ENCODE peak calls at places on chromosomes 5 and 9, in eight cellular contexts. R is endodermal cell; D is A549; O is iPS DF 6.9; E is A673; G is CD8-positive, alpha-beta T cell; U is neural progenitor cell; T is astrocyte. Q is an unnamed sample.

GRCh38 chr5:172245046-172245445 is 38.5 kb downstream of the UBTD2 start:
- DNase-seq in R (no peak), D (no peak), O (no peak), E (no peak), G (no peak), U (no peak), T (no peak), Q (no peak)

GRCh38 chr9:77909306-77909705 is 122.3 kb downstream of the GNAQ start:
- DNase-seq in R (no peak), D (no peak), O (no peak), E (no peak), G (no peak), U (no peak), T (no peak), Q (no peak)

GRCh38 chr9:98801562-98801961 is 5.2 kb upstream of the ANKS6 start:
- DNase-seq in R (no peak), D (no peak), O (no peak), E (no peak), G (no peak), U (no peak), T (no peak), Q (no peak)

GRCh38 chr9:108869092-108869725 is 7.1 kb downstream of the ACTL7A start:
- DNase-seq in R (no peak), D (peak), O (no peak), E (no peak), G (no peak), U (no peak), T (peak), Q (no peak)

GRCh38 chr9:83449166-83449565 is 89.0 kb downstream of the FRMD3 start:
- DNase-seq in R (no peak), D (no peak), O (no peak), E (no peak), G (no peak), U (no peak), T (no peak), Q (no peak)

GRCh38 chr9:136784997-136785361 is 6.2 kb upstream of the TMEM141 start:
- DNase-seq in R (no peak), D (no peak), O (no peak), E (no peak), G (no peak), U (no peak), T (no peak), Q (no peak)

GRCh38 chr9:15287309-15287708 is 19.7 kb downstream of the TTC39B start:
- DNase-seq in R (no peak), D (no peak), O (no peak), E (no peak), G (no peak), U (peak), T (no peak), Q (no peak)

GRCh38 chr9:115694014-115694413 is 459.6 kb upstream of the PAPPA start:
- DNase-seq in R (peak), D (peak), O (peak), E (peak), G (no peak), U (peak), T (peak), Q (no peak)

GRCh38 chr5:96142786-96143434 is 181.3 kb upstream of the ELL2 start:
- DNase-seq in R (no peak), D (no peak), O (no peak), E (no peak), G (no peak), U (no peak), T (peak), Q (no peak)

GRCh38 chr9:96158147-96158546 is 143.8 kb downstream of the HSD17B3 start:
- DNase-seq in R (no peak), D (no peak), O (no peak), E (no peak), G (no peak), U (peak), T (no peak), Q (no peak)

GRCh38 chr9:71858812-71859211 is 52.2 kb downstream of the ABHD17B start:
- DNase-seq in R (no peak), D (no peak), O (no peak), E (no peak), G (no peak), U (no peak), T (peak), Q (no peak)

GRCh38 chr9:111095423-111095822 is 57.2 kb upstream of the LPAR1 start:
- DNase-seq in R (no peak), D (no peak), O (no peak), E (no peak), G (no peak), U (no peak), T (no peak), Q (no peak)

GRCh38 chr9:69074801-69075200 is 39.2 kb downstream of the FXN start:
- DNase-seq in R (no peak), D (no peak), O (no peak), E (no peak), G (no peak), U (no peak), T (no peak), Q (no peak)

GRCh38 chr5:110510146-110510545 is 216.3 kb downstream of the TMEM232 start:
- DNase-seq in R (no peak), D (no peak), O (no peak), E (no peak), G (no peak), U (no peak), T (peak), Q (no peak)

GRCh38 chr9:125971895-125972729 is 224.9 kb downstream of the PBX3 start:
- DNase-seq in R (peak), D (no peak), O (no peak), E (no peak), G (no peak), U (no peak), T (no peak), Q (no peak)

GRCh38 chr5:137199201-137199600 is 299.9 kb downstream of the SPOCK1 start:
- DNase-seq in R (no peak), D (no peak), O (no peak), E (no peak), G (no peak), U (no peak), T (peak), Q (no peak)

GRCh38 chr9:131238402-131239021 is 37.8 kb downstream of the FAM78A start:
- DNase-seq in R (no peak), D (no peak), O (no peak), E (no peak), G (no peak), U (peak), T (peak), Q (no peak)

GRCh38 chr5:56561-57290 is 35.2 kb upstream of the PLEKHG4B start:
- DNase-seq in R (peak), D (peak), O (no peak), E (peak), G (no peak), U (peak), T (peak), Q (peak)

GRCh38 chr5:37120270-37120669 is 128.9 kb downstream of the CPLANE1 start:
- DNase-seq in R (no peak), D (no peak), O (no peak), E (no peak), G (no peak), U (no peak), T (no peak), Q (no peak)

GRCh38 chr9:125634040-125634717 is 72.8 kb downstream of the MAPKAP1 start:
- DNase-seq in R (no peak), D (no peak), O (no peak), E (no peak), G (no peak), U (no peak), T (no peak), Q (no peak)

GRCh38 chr5:106094128-106094726 is 1576.5 kb downstream of the EFNA5 start:
- DNase-seq in R (no peak), D (peak), O (no peak), E (peak), G (no peak), U (no peak), T (peak), Q (no peak)

GRCh38 chr9:70406446-70406862 is 8.0 kb downstream of the KLF9 start:
- DNase-seq in R (no peak), D (no peak), O (no peak), E (no peak), G (no peak), U (peak), T (peak), Q (no peak)

GRCh38 chr5:14142202-14142855 is 813 bp upstream of the TRIO start:
- DNase-seq in R (no peak), D (no peak), O (no peak), E (no peak), G (no peak), U (no peak), T (no peak), Q (no peak)

GRCh38 chr5:14143843-14144585 is 872 bp downstream of the TRIO start:
- DNase-seq in R (peak), D (no peak), O (no peak), E (peak), G (peak), U (peak), T (no peak), Q (no peak)

GRCh38 chr5:14143509-14143842 is 334 bp downstream of the TRIO start:
- DNase-seq in R (no peak), D (no peak), O (no peak), E (no peak), G (no peak), U (peak), T (no peak), Q (no peak)

GRCh38 chr5:14142856-14143508 is at the start of gene TRIO:
- DNase-seq in R (peak), D (peak), O (peak), E (peak), G (peak), U (peak), T (peak), Q (peak)

DNA sequence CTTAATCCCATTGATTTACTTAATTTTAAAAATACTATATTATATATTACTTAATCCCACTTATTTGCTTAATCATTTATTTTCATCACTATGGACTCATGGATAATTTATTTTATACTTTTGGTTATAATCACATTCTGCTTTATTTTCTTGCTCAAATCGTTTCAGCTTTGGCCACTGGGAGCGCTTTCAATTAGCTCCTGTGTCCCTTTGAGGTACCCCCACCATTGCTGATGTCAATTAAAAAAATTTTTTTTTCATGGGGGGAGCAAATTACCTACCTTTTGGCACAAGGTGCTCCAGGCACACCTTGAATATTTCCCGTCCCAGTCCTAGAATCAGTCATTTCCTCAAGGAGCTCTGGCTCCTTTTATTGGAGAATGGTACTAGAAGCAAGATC is 1.4 kb upstream of the TRIO start:
- DNase-seq in R (no peak), D (no peak), O (no peak), E (no peak), G (no peak), U (no peak), T (no peak), Q (no peak)
- H3K4me3 ChIP-seq in R (no peak), D (no peak), O (no peak), E (no peak), G (no peak), U (no peak), T (peak), Q (no peak)

GRCh38 chr5:141978389-141978788 is 9.5 kb downstream of the RNF14 start:
- DNase-seq in R (no peak), D (no peak), O (no peak), E (no peak), G (no peak), U (no peak), T (no peak), Q (no peak)

GRCh38 chr5:141986072-141986471 is 17.2 kb downstream of the RNF14 start:
- DNase-seq in R (no peak), D (no peak), O (no peak), E (no peak), G (no peak), U (no peak), T (no peak), Q (no peak)

GRCh38 chr5:141982626-141983025 is 13.7 kb downstream of the RNF14 start:
- DNase-seq in R (no peak), D (no peak), O (no peak), E (no peak), G (no peak), U (no peak), T (no peak), Q (no peak)
- H3K27ac ChIP-seq in R (no peak), D (no peak), O (no peak), E (no peak), G (no peak), U (no peak), T (no peak), Q (no peak)

DNA sequence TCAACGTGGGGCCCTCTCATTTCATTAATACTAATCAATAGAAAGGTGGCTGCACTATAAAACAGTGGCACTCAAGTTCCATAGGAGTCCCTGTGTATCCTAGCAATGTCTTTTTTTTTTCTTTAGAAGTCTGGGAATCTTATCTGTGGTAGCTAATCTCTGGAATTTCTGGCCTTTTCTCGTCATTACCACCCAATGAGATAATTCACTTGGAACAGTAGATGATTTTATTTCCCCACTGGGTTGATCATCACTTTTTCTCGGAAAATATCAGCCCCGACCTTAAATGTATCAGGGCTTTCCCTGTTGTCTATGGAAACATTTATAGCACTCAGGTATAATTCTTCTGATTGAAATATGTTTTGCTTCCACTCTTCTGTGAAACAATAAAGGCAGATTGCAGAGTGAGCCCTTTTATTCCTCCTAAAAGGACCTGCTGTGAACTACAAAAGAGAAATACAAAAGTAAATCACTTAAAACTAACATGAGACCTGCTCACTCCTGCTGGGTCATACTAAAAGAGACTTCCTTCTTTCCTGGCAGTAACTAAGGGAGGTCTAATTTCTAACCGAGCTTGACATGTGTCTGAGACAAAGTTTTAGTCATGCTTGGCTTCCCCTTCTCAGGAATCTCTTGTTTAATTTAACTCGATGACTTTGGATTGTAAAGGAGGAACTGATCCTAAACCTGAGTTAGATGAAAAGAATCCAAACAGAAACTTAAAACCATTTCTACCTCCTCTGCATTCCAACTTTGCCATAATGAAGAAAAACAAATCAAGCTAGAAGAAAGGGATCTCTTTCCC is 86.5 kb upstream of the CDH6 start:
- DNase-seq in R (no peak), D (no peak), O (no peak), E (peak), G (no peak), U (peak), T (peak), Q (no peak)
- H3K4me3 ChIP-seq in R (peak), D (no peak), O (no peak), E (no peak), G (no peak), U (peak), T (peak), Q (no peak)

GRCh38 chr5:56326770-56327169 is 93.6 kb upstream of the ANKRD55 start:
- DNase-seq in R (no peak), D (no peak), O (no peak), E (no peak), G (no peak), U (no peak), T (no peak), Q (no peak)

GRCh38 chr5:56328753-56329560 is 95.8 kb upstream of the ANKRD55 start:
- DNase-seq in R (no peak), D (peak), O (no peak), E (no peak), G (no peak), U (no peak), T (peak), Q (no peak)

GRCh38 chr5:56326116-56326515 is 93.0 kb upstream of the ANKRD55 start:
- DNase-seq in R (no peak), D (no peak), O (no peak), E (no peak), G (no peak), U (no peak), T (no peak), Q (no peak)

GRCh38 chr5:56329652-56330051 is 96.5 kb upstream of the ANKRD55 start:
- DNase-seq in R (no peak), D (no peak), O (no peak), E (no peak), G (no peak), U (no peak), T (no peak), Q (no peak)

GRCh38 chr5:56327810-56328209 is 94.7 kb upstream of the ANKRD55 start:
- DNase-seq in R (no peak), D (no peak), O (no peak), E (no peak), G (peak), U (no peak), T (no peak), Q (no peak)
- H3K27ac ChIP-seq in R (no peak), D (peak), O (no peak), E (no peak), G (no peak), U (no peak), T (no peak), Q (no peak)

DNA sequence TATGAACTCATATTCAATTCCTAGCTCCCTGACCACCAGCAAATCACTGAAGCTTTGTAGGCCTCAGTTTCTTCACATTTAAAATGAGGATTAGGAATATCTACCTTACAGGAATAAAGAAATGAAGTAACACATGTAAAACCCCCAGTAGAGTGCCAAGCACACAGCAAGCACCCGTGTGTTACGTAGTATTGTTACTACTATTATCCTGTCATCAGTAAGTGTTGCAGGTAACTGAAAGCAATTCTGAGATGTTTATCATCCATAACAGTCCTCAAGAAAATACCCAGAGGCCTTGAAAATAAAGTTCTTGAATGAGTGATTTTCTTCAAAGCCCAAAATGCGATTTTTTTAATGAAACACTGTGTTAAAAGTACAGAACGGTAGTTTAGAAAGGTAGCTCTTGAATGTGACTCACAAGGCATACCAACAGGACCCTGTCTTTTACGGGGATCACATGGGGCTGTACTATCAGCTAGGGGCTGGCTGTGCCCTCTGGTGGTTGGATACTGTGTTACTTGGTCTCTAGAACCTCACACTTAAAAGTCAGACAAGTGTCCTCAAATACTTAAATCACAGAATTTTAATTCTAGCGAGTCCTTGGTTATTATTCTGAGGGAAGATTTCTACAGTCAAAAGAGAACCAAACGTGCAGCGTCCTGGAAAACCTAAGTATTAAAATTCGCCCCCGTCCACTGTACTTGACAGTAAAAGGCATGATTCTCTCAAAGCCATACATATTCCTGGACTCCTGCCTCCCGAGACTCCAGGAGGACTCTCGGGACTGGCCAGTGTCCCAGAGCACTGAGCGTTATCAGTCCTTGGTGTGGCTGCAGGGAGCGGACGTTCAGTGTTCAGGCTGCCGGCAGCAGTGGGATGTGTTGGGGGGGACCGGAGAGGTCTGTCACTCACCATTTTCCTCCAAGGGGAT is 725 bp downstream of the NDUFB6 start:
- DNase-seq in R (peak), D (peak), O (no peak), E (peak), G (peak), U (peak), T (peak), Q (peak)
- H3K4me3 ChIP-seq in R (peak), D (peak), O (peak), E (peak), G (peak), U (peak), T (peak), Q (peak)

GRCh38 chr9:17134843-17135577 is at the start of gene CNTLN:
- DNase-seq in R (peak), D (peak), O (peak), E (peak), G (peak), U (peak), T (peak), Q (no peak)
- H3K27ac ChIP-seq in R (peak), D (peak), O (no peak), E (peak), G (no peak), U (no peak), T (peak), Q (peak)

DNA sequence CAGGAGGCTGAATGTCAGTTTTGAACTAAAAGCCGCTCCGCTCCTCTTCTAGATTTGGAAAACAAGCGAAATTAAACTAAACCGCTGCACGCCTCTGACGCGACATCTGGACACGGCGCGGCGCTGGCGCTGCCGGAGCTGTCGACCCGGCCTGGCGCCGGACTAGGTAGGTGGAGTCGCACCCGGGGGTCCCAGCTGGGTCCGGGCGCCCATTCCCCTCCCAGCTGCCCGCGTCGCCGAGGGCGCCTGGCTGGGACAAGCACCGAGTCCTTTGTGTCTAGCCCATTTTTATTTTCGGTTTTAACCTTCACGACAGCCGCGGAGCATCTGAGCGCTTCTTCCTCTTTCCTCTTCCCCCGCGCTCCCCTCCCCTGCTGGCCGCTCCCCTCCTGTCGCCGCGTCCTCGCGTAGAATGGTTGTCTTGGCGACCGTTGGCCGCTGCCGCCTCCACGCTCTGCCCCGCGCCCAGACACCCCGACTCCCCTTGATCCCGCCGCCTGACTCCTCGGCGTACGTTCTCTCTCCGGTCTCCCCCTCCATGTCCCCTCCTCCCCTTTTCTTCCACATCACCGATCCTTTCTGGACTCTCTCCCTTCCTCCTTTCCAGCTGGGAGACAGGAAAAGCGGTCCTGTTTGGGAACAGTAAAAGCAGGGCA is 533 bp downstream of the CDKN2B-AS1 start:
- DNase-seq in R (peak), D (no peak), O (no peak), E (no peak), G (peak), U (peak), T (peak), Q (no peak)
- H3K4me3 ChIP-seq in R (peak), D (no peak), O (peak), E (no peak), G (peak), U (peak), T (peak), Q (peak)

GRCh38 chr5:138952962-138953361 is 77.8 kb upstream of the LRRTM2 start:
- DNase-seq in R (no peak), D (no peak), O (no peak), E (no peak), G (no peak), U (no peak), T (no peak), Q (no peak)
- H3K27ac ChIP-seq in R (peak), D (no peak), O (no peak), E (peak), G (no peak), U (no peak), T (no peak), Q (peak)

Q was measured in SK-N-MC.